ENCODE peak calls at places on chromosomes 12 and 14, in four cellular contexts. G, H, K and J are unnamed samples.

GRCh38 chr14:64721391-64721791 is 17.2 kb downstream of the PLEKHG3 start:
- DNase-seq in G (no peak), H (no peak), K (peak), J (no peak)

GRCh38 chr14:93207468-93208308 is 632 bp downstream of the UBR7 start:
- DNase-seq in G (peak), H (peak), K (peak), J (peak)

GRCh38 chr14:85532570-85532969 is 2.6 kb downstream of the FLRT2 start:
- DNase-seq in G (no peak), H (no peak), K (no peak), J (no peak)

GRCh38 chr14:57983235-57983634 is 117.3 kb upstream of the SLC35F4 start:
- DNase-seq in G (no peak), H (no peak), K (no peak), J (no peak)

GRCh38 chr14:60999536-60999935 is 18.5 kb downstream of the SLC38A6 start:
- DNase-seq in G (no peak), H (no peak), K (peak), J (no peak)

GRCh38 chr14:32224731-32225377 is 21.8 kb upstream of the RNU6-8 start:
- DNase-seq in G (no peak), H (peak), K (peak), J (no peak)

GRCh38 chr14:93906341-93907329 is 20.5 kb upstream of the FAM181A start:
- DNase-seq in G (peak), H (peak), K (peak), J (peak)

GRCh38 chr12:63977441-63977840 is 132.9 kb downstream of the SRGAP1 start:
- DNase-seq in G (no peak), H (no peak), K (no peak), J (no peak)

GRCh38 chr12:116102019-116102418 is 175.5 kb downstream of the MED13L start:
- DNase-seq in G (no peak), H (no peak), K (no peak), J (no peak)

GRCh38 chr14:75630695-75631452 is 29.8 kb downstream of the ERG28 start:
- DNase-seq in G (no peak), H (no peak), K (no peak), J (no peak)

GRCh38 chr12:92178340-92178739 is 32.7 kb upstream of the BTG1 start:
- DNase-seq in G (no peak), H (no peak), K (no peak), J (no peak)

GRCh38 chr12:47293406-47293805 is 213.6 kb upstream of the AMIGO2 start:
- DNase-seq in G (no peak), H (no peak), K (no peak), J (no peak)

GRCh38 chr12:116595186-116595585 is 36.0 kb downstream of the MAP1LC3B2 start:
- DNase-seq in G (no peak), H (no peak), K (no peak), J (no peak)

GRCh38 chr14:69560826-69561225 is 13.8 kb downstream of the CCDC177 start:
- DNase-seq in G (no peak), H (no peak), K (no peak), J (no peak)

GRCh38 chr14:101250336-101250947 is 310.9 kb upstream of the DIO3 start:
- DNase-seq in G (no peak), H (no peak), K (no peak), J (no peak)

GRCh38 chr12:80551897-80552296 is 107.9 kb downstream of the PTPRQ start:
- DNase-seq in G (peak), H (no peak), K (peak), J (no peak)

GRCh38 chr12:132606466-132606865 is 3.9 kb downstream of the LRCOL1 start:
- DNase-seq in G (no peak), H (no peak), K (no peak), J (no peak)

GRCh38 chr14:56002876-56003625 is 115.2 kb upstream of the PELI2 start:
- DNase-seq in G (no peak), H (no peak), K (no peak), J (peak)

GRCh38 chr14:36663404-36664321 is 2.0 kb downstream of the PAX9 start:
- DNase-seq in G (no peak), H (no peak), K (peak), J (no peak)